ENCODE peak calls at places on chromosomes 5 and 9, in ten cellular contexts. One of them, this sample, is unnamed.

GRCh38 chr5:168929656-168930055 is 350.5 kb upstream of the PANK3 start:
- DNase-seq in IMR-90: no peak
- DNase-seq in body of pancreas: no peak
- DNase-seq in AG04450: no peak
- DNase-seq in Calu3: no peak
- DNase-seq in CD8-positive, alpha-beta T cell: no peak
- DNase-seq in spleen: no peak
- DNase-seq in pancreas: no peak
- DNase-seq in heart right ventricle: no peak
- DNase-seq in cardiac fibroblast: no peak
- DNase-seq in this sample: no peak

GRCh38 chr9:98593354-98594253 is 115.1 kb downstream of the GABBR2 start:
- DNase-seq in heart right ventricle: no peak
- DNase-seq in CD8-positive, alpha-beta T cell: no peak
- DNase-seq in IMR-90: no peak
- DNase-seq in cardiac fibroblast: no peak
- DNase-seq in Calu3: no peak
- DNase-seq in body of pancreas: no peak
- DNase-seq in AG04450: no peak
- DNase-seq in pancreas: no peak
- DNase-seq in spleen: peak
- DNase-seq in this sample: no peak

GRCh38 chr5:169873642-169874041 is 106.7 kb downstream of the INSYN2B start:
- DNase-seq in spleen: no peak
- DNase-seq in Calu3: no peak
- DNase-seq in IMR-90: peak
- DNase-seq in heart right ventricle: no peak
- DNase-seq in body of pancreas: no peak
- DNase-seq in cardiac fibroblast: peak
- DNase-seq in pancreas: no peak
- DNase-seq in AG04450: no peak
- DNase-seq in CD8-positive, alpha-beta T cell: no peak
- DNase-seq in this sample: no peak

GRCh38 chr9:88682431-88682831 is 147.5 kb downstream of the NXNL2 start:
- DNase-seq in cardiac fibroblast: no peak
- DNase-seq in AG04450: no peak
- DNase-seq in heart right ventricle: no peak
- DNase-seq in pancreas: no peak
- DNase-seq in body of pancreas: no peak
- DNase-seq in spleen: no peak
- DNase-seq in Calu3: no peak
- DNase-seq in CD8-positive, alpha-beta T cell: no peak
- DNase-seq in IMR-90: no peak
- DNase-seq in this sample: no peak

GRCh38 chr9:18699749-18700148 is 225.8 kb downstream of the ADAMTSL1 start:
- DNase-seq in spleen: no peak
- DNase-seq in AG04450: no peak
- DNase-seq in CD8-positive, alpha-beta T cell: no peak
- DNase-seq in body of pancreas: no peak
- DNase-seq in Calu3: no peak
- DNase-seq in cardiac fibroblast: no peak
- DNase-seq in IMR-90: no peak
- DNase-seq in heart right ventricle: no peak
- DNase-seq in pancreas: no peak
- DNase-seq in this sample: no peak

GRCh38 chr5:82164957-82165698 is 113.0 kb downstream of the RPS23 start:
- DNase-seq in pancreas: no peak
- DNase-seq in AG04450: no peak
- DNase-seq in cardiac fibroblast: peak
- DNase-seq in IMR-90: peak
- DNase-seq in heart right ventricle: no peak
- DNase-seq in spleen: no peak
- DNase-seq in CD8-positive, alpha-beta T cell: no peak
- DNase-seq in Calu3: peak
- DNase-seq in body of pancreas: peak
- DNase-seq in this sample: no peak

GRCh38 chr5:68277427-68277826 is 61.9 kb downstream of the PIK3R1 start:
- DNase-seq in pancreas: no peak
- DNase-seq in heart right ventricle: no peak
- DNase-seq in CD8-positive, alpha-beta T cell: no peak
- DNase-seq in cardiac fibroblast: peak
- DNase-seq in AG04450: no peak
- DNase-seq in spleen: no peak
- DNase-seq in body of pancreas: no peak
- DNase-seq in Calu3: peak
- DNase-seq in IMR-90: peak
- DNase-seq in this sample: no peak

GRCh38 chr5:13629218-13629617 is 315.3 kb downstream of the DNAH5 start:
- DNase-seq in AG04450: no peak
- DNase-seq in CD8-positive, alpha-beta T cell: no peak
- DNase-seq in Calu3: no peak
- DNase-seq in spleen: no peak
- DNase-seq in heart right ventricle: no peak
- DNase-seq in pancreas: no peak
- DNase-seq in cardiac fibroblast: no peak
- DNase-seq in IMR-90: no peak
- DNase-seq in body of pancreas: no peak
- DNase-seq in this sample: no peak

GRCh38 chr9:112890106-112891081 is at the start of gene SLC46A2:
- DNase-seq in AG04450: no peak
- DNase-seq in CD8-positive, alpha-beta T cell: no peak
- DNase-seq in cardiac fibroblast: no peak
- DNase-seq in pancreas: peak
- DNase-seq in heart right ventricle: peak
- DNase-seq in Calu3: no peak
- DNase-seq in body of pancreas: no peak
- DNase-seq in IMR-90: no peak
- DNase-seq in spleen: peak
- DNase-seq in this sample: no peak

GRCh38 chr5:59837071-59837470 is 56.5 kb downstream of the PDE4D start:
- DNase-seq in body of pancreas: no peak
- DNase-seq in cardiac fibroblast: no peak
- DNase-seq in IMR-90: no peak
- DNase-seq in AG04450: no peak
- DNase-seq in heart right ventricle: no peak
- DNase-seq in CD8-positive, alpha-beta T cell: no peak
- DNase-seq in Calu3: no peak
- DNase-seq in spleen: no peak
- DNase-seq in pancreas: no peak
- DNase-seq in this sample: no peak

GRCh38 chr9:87435189-87435880 is 62.3 kb upstream of the DAPK1 start:
- DNase-seq in heart right ventricle: no peak
- DNase-seq in cardiac fibroblast: no peak
- DNase-seq in IMR-90: no peak
- DNase-seq in pancreas: no peak
- DNase-seq in spleen: no peak
- DNase-seq in Calu3: no peak
- DNase-seq in AG04450: no peak
- DNase-seq in body of pancreas: no peak
- DNase-seq in CD8-positive, alpha-beta T cell: no peak
- DNase-seq in this sample: no peak

GRCh38 chr9:120324996-120325642 is 254.8 kb downstream of the CDK5RAP2 start:
- DNase-seq in spleen: no peak
- DNase-seq in CD8-positive, alpha-beta T cell: no peak
- DNase-seq in IMR-90: no peak
- DNase-seq in Calu3: no peak
- DNase-seq in cardiac fibroblast: no peak
- DNase-seq in AG04450: no peak
- DNase-seq in pancreas: no peak
- DNase-seq in heart right ventricle: no peak
- DNase-seq in body of pancreas: no peak
- DNase-seq in this sample: no peak

GRCh38 chr5:119393746-119394145 is 37.9 kb downstream of the TNFAIP8 start:
- DNase-seq in Calu3: no peak
- DNase-seq in spleen: no peak
- DNase-seq in IMR-90: peak
- DNase-seq in pancreas: no peak
- DNase-seq in CD8-positive, alpha-beta T cell: no peak
- DNase-seq in body of pancreas: no peak
- DNase-seq in cardiac fibroblast: peak
- DNase-seq in heart right ventricle: no peak
- DNase-seq in AG04450: no peak
- DNase-seq in this sample: no peak

GRCh38 chr5:153490124-153491085 is at the start of gene GRIA1:
- DNase-seq in Calu3: no peak
- DNase-seq in cardiac fibroblast: no peak
- DNase-seq in AG04450: no peak
- DNase-seq in spleen: no peak
- DNase-seq in body of pancreas: no peak
- DNase-seq in heart right ventricle: no peak
- DNase-seq in pancreas: no peak
- DNase-seq in CD8-positive, alpha-beta T cell: no peak
- DNase-seq in IMR-90: peak
- DNase-seq in this sample: no peak

GRCh38 chr9:132190966-132191365 is 29.1 kb downstream of the NTNG2 start:
- DNase-seq in cardiac fibroblast: no peak
- DNase-seq in spleen: no peak
- DNase-seq in pancreas: no peak
- DNase-seq in IMR-90: no peak
- DNase-seq in heart right ventricle: no peak
- DNase-seq in AG04450: no peak
- DNase-seq in body of pancreas: no peak
- DNase-seq in Calu3: no peak
- DNase-seq in CD8-positive, alpha-beta T cell: no peak
- DNase-seq in this sample: no peak

DNA sequence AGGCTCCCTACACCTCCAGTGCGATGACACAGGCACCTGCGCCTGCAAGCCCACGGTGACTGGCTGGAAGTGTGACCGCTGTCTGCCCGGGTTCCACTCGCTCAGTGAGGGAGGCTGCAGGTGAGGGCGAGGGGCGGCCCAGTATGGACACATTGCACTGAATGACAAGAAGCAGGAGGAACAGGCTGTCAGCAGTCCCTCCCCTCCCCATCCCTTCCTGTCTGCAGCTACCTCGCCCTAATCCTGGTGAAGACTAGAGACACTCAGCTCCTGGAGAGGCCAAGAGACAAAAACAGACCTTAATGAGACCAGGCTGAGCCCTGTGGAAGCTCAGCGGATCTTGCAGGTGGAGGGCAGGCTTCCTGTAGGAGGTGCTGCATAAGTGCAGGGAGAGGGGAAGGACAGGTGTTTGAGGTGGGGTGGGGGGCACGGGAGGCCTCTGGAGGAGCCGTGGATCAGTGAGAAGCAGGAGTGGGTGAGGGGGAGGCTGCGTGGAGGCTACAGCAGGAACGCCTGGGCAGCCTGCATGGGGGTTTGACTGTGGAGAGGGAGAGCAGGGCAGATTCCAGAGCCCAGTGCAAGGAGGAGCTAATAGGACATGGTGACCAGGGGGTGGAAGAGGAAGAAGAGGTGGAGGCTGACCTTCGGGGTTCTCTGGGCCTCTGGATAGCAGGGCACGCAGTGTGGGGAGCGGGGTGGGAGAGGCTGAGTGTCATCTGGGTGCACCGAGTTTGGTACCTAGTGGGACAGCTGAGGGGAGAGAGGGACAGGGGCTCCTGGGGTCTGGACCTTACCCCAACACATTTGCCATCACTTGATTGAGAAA is 30.4 kb downstream of the LAMC3 start:
- DNase-seq in cardiac fibroblast: no peak
- DNase-seq in body of pancreas: no peak
- DNase-seq in AG04450: no peak
- DNase-seq in Calu3: no peak
- DNase-seq in spleen: no peak
- DNase-seq in IMR-90: no peak
- DNase-seq in heart right ventricle: no peak
- DNase-seq in pancreas: no peak
- DNase-seq in CD8-positive, alpha-beta T cell: no peak
- DNase-seq in this sample: no peak
- TF ChIP-seq CTCF in cardiac fibroblast: no peak
- TF ChIP-seq CTCF in body of pancreas: no peak
- TF ChIP-seq CTCF in AG04450: no peak
- TF ChIP-seq CTCF in Calu3: no peak
- TF ChIP-seq CTCF in spleen: no peak
- TF ChIP-seq CTCF in IMR-90: no peak
- TF ChIP-seq CTCF in heart right ventricle: no peak
- TF ChIP-seq CTCF in pancreas: no peak
- TF ChIP-seq CTCF in CD8-positive, alpha-beta T cell: no peak
- TF ChIP-seq CTCF in this sample: no peak

GRCh38 chr5:127799293-127799905 is 96.2 kb downstream of the CCDC192 start:
- DNase-seq in Calu3: no peak
- DNase-seq in cardiac fibroblast: no peak
- DNase-seq in heart right ventricle: no peak
- DNase-seq in spleen: no peak
- DNase-seq in IMR-90: no peak
- DNase-seq in AG04450: no peak
- DNase-seq in body of pancreas: no peak
- DNase-seq in pancreas: no peak
- DNase-seq in CD8-positive, alpha-beta T cell: no peak
- DNase-seq in this sample: no peak
- TF ChIP-seq CTCF in Calu3: no peak
- TF ChIP-seq CTCF in cardiac fibroblast: no peak
- TF ChIP-seq CTCF in heart right ventricle: no peak
- TF ChIP-seq CTCF in spleen: no peak
- TF ChIP-seq CTCF in IMR-90: no peak
- TF ChIP-seq CTCF in AG04450: no peak
- TF ChIP-seq CTCF in body of pancreas: no peak
- TF ChIP-seq CTCF in pancreas: no peak
- TF ChIP-seq CTCF in CD8-positive, alpha-beta T cell: no peak
- TF ChIP-seq CTCF in this sample: no peak

GRCh38 chr5:90135979-90136378 is 273.6 kb downstream of the CETN3 start:
- DNase-seq in pancreas: peak
- DNase-seq in AG04450: no peak
- DNase-seq in CD8-positive, alpha-beta T cell: no peak
- DNase-seq in body of pancreas: no peak
- DNase-seq in cardiac fibroblast: no peak
- DNase-seq in heart right ventricle: no peak
- DNase-seq in IMR-90: no peak
- DNase-seq in Calu3: peak
- DNase-seq in spleen: no peak
- DNase-seq in this sample: no peak
- TF ChIP-seq CTCF in pancreas: no peak
- TF ChIP-seq CTCF in AG04450: no peak
- TF ChIP-seq CTCF in CD8-positive, alpha-beta T cell: no peak
- TF ChIP-seq CTCF in body of pancreas: peak
- TF ChIP-seq CTCF in cardiac fibroblast: no peak
- TF ChIP-seq CTCF in heart right ventricle: no peak
- TF ChIP-seq CTCF in IMR-90: no peak
- TF ChIP-seq CTCF in Calu3: no peak
- TF ChIP-seq CTCF in spleen: no peak
- TF ChIP-seq CTCF in this sample: peak

DNA sequence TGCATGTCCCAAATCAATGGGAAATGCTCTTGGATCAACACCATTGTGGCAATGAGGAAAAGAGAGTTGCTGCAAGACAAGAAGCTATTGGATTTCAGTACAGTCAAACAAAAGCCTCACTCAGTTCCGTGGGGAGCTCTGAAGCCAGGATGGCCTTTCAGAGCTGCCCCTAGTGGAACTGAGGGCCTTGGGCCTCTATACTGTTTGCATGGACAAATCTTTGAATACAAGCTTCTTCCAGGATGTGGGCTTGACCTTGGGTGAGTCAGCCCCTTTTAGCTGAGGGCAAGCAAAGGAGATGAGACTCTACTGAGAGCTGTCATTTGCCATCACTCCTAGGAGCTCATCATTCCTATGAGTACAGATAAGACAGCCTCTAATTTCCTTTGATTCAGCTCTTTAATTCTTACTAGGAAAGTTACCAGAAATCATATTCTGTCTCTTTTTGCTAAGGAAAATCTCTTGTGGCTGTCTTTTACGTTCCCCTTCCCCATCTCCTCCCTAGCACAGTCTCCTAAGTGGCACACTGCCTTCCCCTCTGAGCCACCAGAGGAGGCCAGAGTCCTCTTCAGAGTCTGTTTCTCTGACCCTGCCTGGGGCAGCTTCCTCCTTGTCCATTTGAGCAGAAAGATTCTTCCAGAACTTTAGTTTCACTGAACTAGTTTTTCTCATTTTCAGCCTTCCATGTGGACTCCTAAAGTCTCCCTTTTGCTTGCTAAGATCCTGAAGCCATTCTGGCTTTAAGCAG is 168.8 kb upstream of the POC5 start:
- DNase-seq in pancreas: no peak
- DNase-seq in cardiac fibroblast: no peak
- DNase-seq in body of pancreas: no peak
- DNase-seq in heart right ventricle: no peak
- DNase-seq in CD8-positive, alpha-beta T cell: no peak
- DNase-seq in IMR-90: no peak
- DNase-seq in spleen: peak
- DNase-seq in AG04450: no peak
- DNase-seq in Calu3: peak
- DNase-seq in this sample: peak
- TF ChIP-seq CTCF in pancreas: no peak
- TF ChIP-seq CTCF in cardiac fibroblast: no peak
- TF ChIP-seq CTCF in body of pancreas: no peak
- TF ChIP-seq CTCF in heart right ventricle: no peak
- TF ChIP-seq CTCF in CD8-positive, alpha-beta T cell: no peak
- TF ChIP-seq CTCF in IMR-90: no peak
- TF ChIP-seq CTCF in spleen: peak
- TF ChIP-seq CTCF in AG04450: no peak
- TF ChIP-seq CTCF in Calu3: no peak
- TF ChIP-seq CTCF in this sample: peak

This sample was measured in GM20000.